ENCODE peak calls at places on chromosomes 4 and X, in seven cellular contexts. One of them, this sample, is unnamed.

GRCh38 chr4:185011408-185011807 is 6.9 kb upstream of the HELT start:
- DNase-seq in activated CD4-positive, alpha-beta T cell treated with anti-CD3 and anti-CD28 coated beads, Interleukin-2, amount 50 U/mL, for 1 hour: peak
- DNase-seq in bronchial epithelial cell: no peak
- DNase-seq in AML-193: peak
- DNase-seq in activated T-helper 1 cell treated with anti-CD3 and anti-CD28 coated beads, Interleukin-2, amount 50 U/mL, for 16 hours: no peak
- DNase-seq in smooth muscle cell of the brain vasculature: no peak
- DNase-seq in midbrain: no peak
- DNase-seq in this sample: no peak

GRCh38 chrX:108131471-108131870 is 39.9 kb downstream of the ATG4A start:
- DNase-seq in activated CD4-positive, alpha-beta T cell treated with anti-CD3 and anti-CD28 coated beads, Interleukin-2, amount 50 U/mL, for 1 hour: no peak
- DNase-seq in bronchial epithelial cell: peak
- DNase-seq in AML-193: no peak
- DNase-seq in activated T-helper 1 cell treated with anti-CD3 and anti-CD28 coated beads, Interleukin-2, amount 50 U/mL, for 16 hours: no peak
- DNase-seq in smooth muscle cell of the brain vasculature: no peak
- DNase-seq in midbrain: no peak
- DNase-seq in this sample: no peak

GRCh38 chr4:102328045-102328444 is 17.2 kb downstream of the SLC39A8 start:
- DNase-seq in activated CD4-positive, alpha-beta T cell treated with anti-CD3 and anti-CD28 coated beads, Interleukin-2, amount 50 U/mL, for 1 hour: no peak
- DNase-seq in bronchial epithelial cell: peak
- DNase-seq in AML-193: no peak
- DNase-seq in activated T-helper 1 cell treated with anti-CD3 and anti-CD28 coated beads, Interleukin-2, amount 50 U/mL, for 16 hours: no peak
- DNase-seq in smooth muscle cell of the brain vasculature: no peak
- DNase-seq in midbrain: no peak
- DNase-seq in this sample: no peak

GRCh38 chrX:129637217-129638109 is 17.3 kb downstream of the APLN start:
- DNase-seq in activated CD4-positive, alpha-beta T cell treated with anti-CD3 and anti-CD28 coated beads, Interleukin-2, amount 50 U/mL, for 1 hour: peak
- DNase-seq in bronchial epithelial cell: peak
- DNase-seq in AML-193: peak
- DNase-seq in activated T-helper 1 cell treated with anti-CD3 and anti-CD28 coated beads, Interleukin-2, amount 50 U/mL, for 16 hours: peak
- DNase-seq in smooth muscle cell of the brain vasculature: peak
- DNase-seq in midbrain: peak
- DNase-seq in this sample: peak

GRCh38 chrX:38868941-38869378 is 67.7 kb downstream of the MID1IP1 start:
- DNase-seq in activated CD4-positive, alpha-beta T cell treated with anti-CD3 and anti-CD28 coated beads, Interleukin-2, amount 50 U/mL, for 1 hour: no peak
- DNase-seq in bronchial epithelial cell: peak
- DNase-seq in AML-193: peak
- DNase-seq in activated T-helper 1 cell treated with anti-CD3 and anti-CD28 coated beads, Interleukin-2, amount 50 U/mL, for 16 hours: no peak
- DNase-seq in smooth muscle cell of the brain vasculature: no peak
- DNase-seq in midbrain: no peak
- DNase-seq in this sample: no peak

GRCh38 chr4:41881931-41882621 is 53.2 kb upstream of the TMEM33 start:
- DNase-seq in activated CD4-positive, alpha-beta T cell treated with anti-CD3 and anti-CD28 coated beads, Interleukin-2, amount 50 U/mL, for 1 hour: no peak
- DNase-seq in bronchial epithelial cell: no peak
- DNase-seq in AML-193: no peak
- DNase-seq in activated T-helper 1 cell treated with anti-CD3 and anti-CD28 coated beads, Interleukin-2, amount 50 U/mL, for 16 hours: no peak
- DNase-seq in smooth muscle cell of the brain vasculature: no peak
- DNase-seq in midbrain: no peak
- DNase-seq in this sample: no peak

GRCh38 chr4:100041646-100042045 is 91.6 kb upstream of the H2AZ1 start:
- DNase-seq in activated CD4-positive, alpha-beta T cell treated with anti-CD3 and anti-CD28 coated beads, Interleukin-2, amount 50 U/mL, for 1 hour: no peak
- DNase-seq in bronchial epithelial cell: peak
- DNase-seq in AML-193: no peak
- DNase-seq in activated T-helper 1 cell treated with anti-CD3 and anti-CD28 coated beads, Interleukin-2, amount 50 U/mL, for 16 hours: no peak
- DNase-seq in smooth muscle cell of the brain vasculature: no peak
- DNase-seq in midbrain: no peak
- DNase-seq in this sample: no peak

GRCh38 chrX:31609130-31609529 is 537.3 kb upstream of the FTHL17 start:
- DNase-seq in activated CD4-positive, alpha-beta T cell treated with anti-CD3 and anti-CD28 coated beads, Interleukin-2, amount 50 U/mL, for 1 hour: no peak
- DNase-seq in bronchial epithelial cell: peak
- DNase-seq in AML-193: no peak
- DNase-seq in activated T-helper 1 cell treated with anti-CD3 and anti-CD28 coated beads, Interleukin-2, amount 50 U/mL, for 16 hours: no peak
- DNase-seq in smooth muscle cell of the brain vasculature: peak
- DNase-seq in midbrain: no peak
- DNase-seq in this sample: no peak

GRCh38 chr4:54961357-54961975 is 163.9 kb downstream of the KDR start:
- DNase-seq in activated CD4-positive, alpha-beta T cell treated with anti-CD3 and anti-CD28 coated beads, Interleukin-2, amount 50 U/mL, for 1 hour: no peak
- DNase-seq in bronchial epithelial cell: peak
- DNase-seq in AML-193: peak
- DNase-seq in activated T-helper 1 cell treated with anti-CD3 and anti-CD28 coated beads, Interleukin-2, amount 50 U/mL, for 16 hours: no peak
- DNase-seq in smooth muscle cell of the brain vasculature: no peak
- DNase-seq in midbrain: peak
- DNase-seq in this sample: peak

GRCh38 chr4:121648518-121648917 is 48.3 kb downstream of the ANXA5 start:
- DNase-seq in activated CD4-positive, alpha-beta T cell treated with anti-CD3 and anti-CD28 coated beads, Interleukin-2, amount 50 U/mL, for 1 hour: no peak
- DNase-seq in bronchial epithelial cell: no peak
- DNase-seq in AML-193: no peak
- DNase-seq in activated T-helper 1 cell treated with anti-CD3 and anti-CD28 coated beads, Interleukin-2, amount 50 U/mL, for 16 hours: no peak
- DNase-seq in smooth muscle cell of the brain vasculature: no peak
- DNase-seq in midbrain: no peak
- DNase-seq in this sample: no peak

GRCh38 chrX:147981038-147981752 is at the start of gene FMR1NB:
- DNase-seq in activated CD4-positive, alpha-beta T cell treated with anti-CD3 and anti-CD28 coated beads, Interleukin-2, amount 50 U/mL, for 1 hour: no peak
- DNase-seq in bronchial epithelial cell: no peak
- DNase-seq in AML-193: no peak
- DNase-seq in activated T-helper 1 cell treated with anti-CD3 and anti-CD28 coated beads, Interleukin-2, amount 50 U/mL, for 16 hours: no peak
- DNase-seq in smooth muscle cell of the brain vasculature: no peak
- DNase-seq in midbrain: no peak
- DNase-seq in this sample: no peak

GRCh38 chr4:156970501-156971167 is 965 bp downstream of the PDGFC start:
- DNase-seq in activated CD4-positive, alpha-beta T cell treated with anti-CD3 and anti-CD28 coated beads, Interleukin-2, amount 50 U/mL, for 1 hour: no peak
- DNase-seq in bronchial epithelial cell: peak
- DNase-seq in AML-193: no peak
- DNase-seq in activated T-helper 1 cell treated with anti-CD3 and anti-CD28 coated beads, Interleukin-2, amount 50 U/mL, for 16 hours: no peak
- DNase-seq in smooth muscle cell of the brain vasculature: no peak
- DNase-seq in midbrain: peak
- DNase-seq in this sample: peak

GRCh38 chr4:8073206-8073863 is 85.3 kb downstream of the ABLIM2 start:
- DNase-seq in activated CD4-positive, alpha-beta T cell treated with anti-CD3 and anti-CD28 coated beads, Interleukin-2, amount 50 U/mL, for 1 hour: no peak
- DNase-seq in bronchial epithelial cell: no peak
- DNase-seq in AML-193: no peak
- DNase-seq in activated T-helper 1 cell treated with anti-CD3 and anti-CD28 coated beads, Interleukin-2, amount 50 U/mL, for 16 hours: no peak
- DNase-seq in smooth muscle cell of the brain vasculature: no peak
- DNase-seq in midbrain: no peak
- DNase-seq in this sample: no peak